ENCODE peak calls at places on chromosomes 5 and 9, in four cellular contexts. One of them, this sample, is unnamed.

GRCh38 chr5:132506094-132506692 is 15.6 kb upstream of the IRF1 start:
- DNase-seq in neuronal stem cell: no peak
- DNase-seq in mesendoderm: peak; percentile 56
- DNase-seq in H9: peak; percentile 17
- DNase-seq in this sample: no peak

GRCh38 chr5:41509399-41510175 is 814 bp downstream of the PLCXD3 start:
- DNase-seq in neuronal stem cell: no peak
- DNase-seq in mesendoderm: no peak
- DNase-seq in H9: peak; percentile 41
- DNase-seq in this sample: no peak

GRCh38 chr9:116737137-116737546 is 50.0 kb downstream of the TRIM32 start:
- DNase-seq in H9: peak; percentile 94
- DNase-seq in neuronal stem cell: peak; percentile 84
- DNase-seq in mesendoderm: peak; percentile 92
- DNase-seq in this sample: peak; percentile 84

GRCh38 chr9:89153618-89154017 is 25.0 kb downstream of the SHC3 start:
- DNase-seq in H9: no peak
- DNase-seq in mesendoderm: no peak
- DNase-seq in neuronal stem cell: no peak
- DNase-seq in this sample: peak; percentile 30

GRCh38 chr9:74942801-74943200 is 9.9 kb downstream of the C9orf40 start:
- DNase-seq in H9: no peak
- DNase-seq in mesendoderm: peak; percentile 39
- DNase-seq in neuronal stem cell: no peak
- DNase-seq in this sample: no peak

GRCh38 chr5:126139773-126140172 is 283.4 kb upstream of the GRAMD2B start:
- DNase-seq in H9: no peak
- DNase-seq in mesendoderm: peak; percentile 90
- DNase-seq in neuronal stem cell: no peak
- DNase-seq in this sample: no peak

GRCh38 chr5:75368391-75368790 is 31.4 kb downstream of the HMGCR start:
- DNase-seq in neuronal stem cell: no peak
- DNase-seq in mesendoderm: no peak
- DNase-seq in H9: no peak
- DNase-seq in this sample: no peak

GRCh38 chr5:73694089-73694488 is 68.1 kb downstream of the ARHGEF28 start:
- DNase-seq in mesendoderm: no peak
- DNase-seq in H9: no peak
- DNase-seq in neuronal stem cell: no peak
- DNase-seq in this sample: no peak

GRCh38 chr9:86126998-86127972 is 27.9 kb upstream of the GOLM1 start:
- DNase-seq in neuronal stem cell: peak; percentile 92
- DNase-seq in mesendoderm: peak; percentile 99
- DNase-seq in H9: peak; percentile 98
- DNase-seq in this sample: peak; percentile 92

GRCh38 chr9:109520475-109521132 is 22.5 kb upstream of the PTPN3 start:
- DNase-seq in mesendoderm: peak; percentile 84
- DNase-seq in H9: peak; percentile 77
- DNase-seq in neuronal stem cell: peak; percentile 72
- DNase-seq in this sample: peak; percentile 86

GRCh38 chr5:60514152-60514551 is 185.8 kb downstream of the DEPDC1B start:
- DNase-seq in neuronal stem cell: no peak
- DNase-seq in H9: no peak
- DNase-seq in mesendoderm: no peak
- DNase-seq in this sample: no peak

GRCh38 chr9:126791406-126792230 is 13.2 kb upstream of the ZBTB43 start:
- DNase-seq in neuronal stem cell: no peak
- DNase-seq in mesendoderm: peak; percentile 41
- DNase-seq in H9: no peak
- DNase-seq in this sample: peak; percentile 99

GRCh38 chr5:58330781-58331180 is 129.1 kb downstream of the PLK2 start:
- DNase-seq in mesendoderm: no peak
- DNase-seq in H9: no peak
- DNase-seq in neuronal stem cell: no peak
- DNase-seq in this sample: no peak

GRCh38 chr5:108251350-108251749 is 130.5 kb downstream of the FBXL17 start:
- DNase-seq in H9: no peak
- DNase-seq in neuronal stem cell: no peak
- DNase-seq in mesendoderm: no peak
- DNase-seq in this sample: no peak

GRCh38 chr5:139844472-139845145 is 49.0 kb downstream of the PSD2 start:
- DNase-seq in H9: peak; percentile 91
- DNase-seq in neuronal stem cell: peak; percentile 72
- DNase-seq in mesendoderm: peak; percentile 87
- DNase-seq in this sample: peak; percentile 16

GRCh38 chr5:149240354-149240998 is 31.2 kb upstream of the AFAP1L1 start:
- DNase-seq in H9: no peak
- DNase-seq in mesendoderm: no peak
- DNase-seq in neuronal stem cell: no peak
- DNase-seq in this sample: no peak

GRCh38 chr5:151612689-151613427 is 21.7 kb upstream of the FAT2 start:
- DNase-seq in neuronal stem cell: no peak
- DNase-seq in H9: no peak
- DNase-seq in mesendoderm: peak; percentile 26
- DNase-seq in this sample: peak; percentile 81

DNA sequence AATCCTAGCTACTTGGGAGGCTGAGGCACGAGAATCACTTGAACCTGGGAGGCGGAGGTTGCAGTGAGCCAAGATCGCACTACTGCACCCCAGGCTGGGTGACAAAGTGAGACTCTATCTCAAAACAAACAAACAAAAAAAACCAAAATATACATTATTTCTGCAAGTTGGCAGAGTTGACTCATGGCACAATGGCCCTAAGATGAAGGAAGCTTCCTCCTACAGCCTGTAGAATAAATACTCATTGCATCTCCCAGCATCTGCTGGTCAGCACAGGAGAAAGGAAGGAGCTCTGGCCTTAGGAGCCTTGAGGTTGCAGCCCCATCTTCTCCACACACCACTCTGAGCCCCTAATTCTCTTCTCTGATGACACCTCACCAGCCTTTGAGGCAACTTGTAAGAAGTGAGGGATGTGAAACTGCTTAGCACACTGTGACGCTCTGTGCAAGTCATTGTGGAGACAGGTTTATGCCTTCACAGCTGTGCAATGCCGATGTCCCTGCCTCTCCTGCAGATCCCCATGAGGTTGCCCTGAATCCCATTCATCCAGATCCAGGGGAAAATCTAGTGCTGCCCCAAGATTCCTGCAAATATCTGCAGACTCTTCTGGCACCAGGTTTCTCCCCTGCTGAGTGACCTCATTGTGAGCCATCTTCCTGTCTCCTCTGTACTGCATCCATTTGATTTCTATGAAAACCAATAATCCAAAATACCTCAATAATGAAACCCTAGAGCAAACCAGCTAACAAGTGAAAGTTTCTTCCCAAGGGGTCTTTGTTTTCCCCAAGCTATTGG is 65.3 kb upstream of the TGFBR1 start:
- DNase-seq in mesendoderm: no peak
- DNase-seq in H9: no peak
- DNase-seq in neuronal stem cell: no peak
- DNase-seq in this sample: no peak
- H3K9ac ChIP-seq in mesendoderm: no peak overlapping the region
- H3K9ac ChIP-seq in H9: no peak overlapping the region
- H3K9ac ChIP-seq in neuronal stem cell: no peak overlapping the region
- H3K9ac ChIP-seq in this sample: no peak overlapping the region

DNA sequence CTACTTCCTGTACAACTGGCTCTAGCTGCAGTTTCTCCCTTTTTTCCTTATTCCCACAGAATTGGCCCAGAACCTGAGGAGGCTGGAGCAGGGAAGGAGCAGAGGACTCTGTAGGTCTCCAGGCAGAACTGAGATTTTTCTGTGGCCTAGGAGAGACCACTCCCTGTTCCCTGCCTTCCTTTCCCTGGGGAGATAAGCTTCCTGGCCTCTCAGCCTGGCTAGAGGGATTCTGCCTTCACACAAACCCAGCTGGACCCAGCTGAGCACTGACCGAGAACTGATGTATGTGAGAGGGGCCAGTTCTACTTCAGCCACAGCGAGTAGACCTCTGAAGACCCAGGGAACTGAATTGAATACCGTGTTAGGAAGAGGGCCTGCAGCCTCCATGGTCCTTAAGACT is 48.0 kb downstream of the RUSC2 start:
- DNase-seq in neuronal stem cell: no peak
- DNase-seq in H9: no peak
- DNase-seq in mesendoderm: peak; percentile 30
- DNase-seq in this sample: no peak
- H3K23ac ChIP-seq in neuronal stem cell: no peak overlapping the region
- H3K23ac ChIP-seq in H9: no peak overlapping the region
- H3K23ac ChIP-seq in mesendoderm: no peak overlapping the region
- H3K23ac ChIP-seq in this sample: no peak overlapping the region

DNA sequence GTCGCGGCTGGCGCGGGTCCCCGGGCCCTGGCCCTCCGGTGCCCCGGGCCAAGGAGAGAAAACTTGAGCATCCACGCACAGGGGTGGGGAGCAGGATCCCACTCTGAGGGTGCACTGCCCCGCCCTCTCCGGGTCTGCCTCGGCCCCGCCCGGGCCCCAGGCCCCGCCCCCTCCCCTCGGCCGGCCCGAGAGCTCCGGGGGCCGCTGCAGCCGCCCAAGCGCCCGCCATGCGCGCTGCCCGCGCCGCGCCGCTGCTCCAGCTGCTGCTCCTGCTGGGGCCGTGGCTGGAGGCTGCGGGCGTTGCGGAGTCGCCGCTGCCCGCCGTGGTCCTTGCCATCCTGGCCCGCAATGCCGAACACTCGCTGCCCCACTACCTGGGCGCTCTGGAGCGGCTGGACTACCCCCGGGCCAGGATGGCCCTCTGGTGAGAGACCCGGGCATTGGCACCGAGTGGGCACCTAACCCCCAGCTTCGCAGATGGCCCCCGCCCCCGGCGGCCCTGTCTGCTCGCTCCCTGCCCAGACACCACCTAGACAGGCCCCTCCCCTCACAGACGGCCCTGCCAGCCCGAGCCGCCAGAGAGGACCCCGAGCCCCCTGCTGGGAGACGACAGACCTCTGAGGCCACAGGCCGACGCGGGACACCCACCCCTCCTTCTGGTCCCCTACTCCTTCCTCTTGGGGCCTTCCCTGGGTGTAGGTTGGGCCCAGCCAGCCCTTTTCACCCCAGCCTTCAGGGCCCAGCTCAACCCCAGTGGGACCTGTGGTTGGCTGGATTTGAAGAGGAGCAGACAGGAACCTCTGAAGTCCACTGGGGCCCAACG is at the start of gene CERCAM:
- DNase-seq in mesendoderm: peak; percentile 47
- DNase-seq in H9: peak; percentile 65
- DNase-seq in neuronal stem cell: peak; percentile 48
- DNase-seq in this sample: peak; percentile 66
- H4K8ac ChIP-seq in mesendoderm: no peak within 1 kb of the TSS
- H4K8ac ChIP-seq in H9: no peak within 1 kb of the TSS
- H4K8ac ChIP-seq in neuronal stem cell: peak within 1 kb of the TSS; percentile 43
- H4K8ac ChIP-seq in this sample: peak within 1 kb of the TSS; percentile 89

DNA sequence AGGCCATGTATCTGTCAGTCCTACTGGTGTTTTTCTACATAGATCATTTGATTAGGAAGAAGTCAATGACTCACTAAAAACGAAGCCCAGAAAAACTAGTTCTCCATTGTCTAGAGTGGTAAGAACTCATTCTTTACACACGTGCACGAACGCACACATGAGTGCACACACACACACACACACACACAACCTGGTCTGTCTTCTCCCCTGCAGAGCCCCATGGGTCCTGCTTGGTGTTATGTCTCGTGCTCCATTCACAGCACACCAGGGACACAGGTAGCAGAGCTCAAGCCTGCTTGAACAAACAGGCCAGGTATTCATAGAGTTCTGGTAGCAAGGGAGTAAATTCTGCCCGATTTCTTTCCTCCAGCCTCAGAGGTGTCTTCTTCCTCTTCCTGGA is 14.9 kb upstream of the FCN1 start:
- DNase-seq in H9: no peak
- DNase-seq in neuronal stem cell: no peak
- DNase-seq in mesendoderm: no peak
- DNase-seq in this sample: no peak
- H3K9ac ChIP-seq in H9: no peak overlapping the region
- H3K9ac ChIP-seq in neuronal stem cell: no peak overlapping the region
- H3K9ac ChIP-seq in mesendoderm: no peak overlapping the region
- H3K9ac ChIP-seq in this sample: no peak overlapping the region

DNA sequence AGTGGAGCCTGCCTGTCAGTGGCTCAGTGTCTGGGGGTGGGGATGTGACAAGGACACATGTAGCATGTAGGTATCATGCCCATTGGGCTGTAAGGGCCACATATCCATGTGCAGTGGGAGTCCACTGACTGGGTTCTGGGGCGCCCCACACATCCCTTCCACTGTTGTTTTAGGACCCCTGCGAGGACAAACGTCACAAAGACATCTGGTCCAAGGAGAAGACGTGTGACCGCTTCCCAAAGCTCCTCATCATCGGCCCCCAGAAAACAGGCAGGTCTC is 33.4 kb downstream of the NDST1 start:
- DNase-seq in H9: no peak
- DNase-seq in neuronal stem cell: no peak
- DNase-seq in mesendoderm: no peak
- DNase-seq in this sample: no peak
- H3K23ac ChIP-seq in H9: no peak overlapping the region
- H3K23ac ChIP-seq in neuronal stem cell: no peak overlapping the region
- H3K23ac ChIP-seq in mesendoderm: no peak overlapping the region
- H3K23ac ChIP-seq in this sample: no peak overlapping the region

DNA sequence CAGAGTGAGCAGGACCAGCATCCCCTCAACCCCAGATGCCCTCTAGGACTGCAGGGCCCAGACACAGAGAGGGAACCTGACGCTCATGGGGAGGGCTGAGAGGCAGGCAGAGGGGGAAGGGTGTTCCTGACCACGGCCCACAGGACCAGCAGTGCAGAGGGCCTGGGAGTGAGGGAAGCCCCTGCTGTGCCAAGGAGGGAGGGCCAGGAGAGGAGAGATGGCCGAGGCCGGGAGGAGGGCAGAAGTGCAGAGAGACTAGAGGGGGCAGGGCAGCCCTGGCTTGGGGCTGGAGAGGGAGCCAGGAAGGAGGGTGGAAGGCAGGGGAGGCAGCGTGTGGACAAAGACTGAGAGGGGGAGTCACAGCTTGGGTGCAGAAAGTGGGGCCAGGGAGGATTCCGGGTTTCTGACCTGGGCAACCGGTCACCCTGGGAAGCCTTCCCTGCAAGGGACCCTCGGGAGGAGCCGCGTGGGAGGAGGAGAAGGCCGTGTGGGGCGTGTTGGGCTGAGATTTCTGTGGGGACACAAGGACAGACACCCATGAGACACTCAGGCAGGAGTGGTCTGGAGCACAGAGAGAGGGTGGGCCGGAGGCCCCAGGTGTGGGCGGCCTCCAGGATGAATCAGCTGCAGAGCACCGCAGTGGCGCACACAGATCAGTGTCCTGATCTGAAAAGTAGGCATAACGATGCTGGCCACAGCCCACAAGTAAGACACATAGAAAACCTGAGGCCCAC is 117.5 kb downstream of the ADAMTS2 start:
- DNase-seq in neuronal stem cell: no peak
- DNase-seq in H9: peak; percentile 39
- DNase-seq in mesendoderm: peak; percentile 27
- DNase-seq in this sample: no peak
- H4K8ac ChIP-seq in neuronal stem cell: no peak overlapping the region
- H4K8ac ChIP-seq in H9: no peak overlapping the region
- H4K8ac ChIP-seq in mesendoderm: no peak overlapping the region
- H4K8ac ChIP-seq in this sample: no peak overlapping the region

DNA sequence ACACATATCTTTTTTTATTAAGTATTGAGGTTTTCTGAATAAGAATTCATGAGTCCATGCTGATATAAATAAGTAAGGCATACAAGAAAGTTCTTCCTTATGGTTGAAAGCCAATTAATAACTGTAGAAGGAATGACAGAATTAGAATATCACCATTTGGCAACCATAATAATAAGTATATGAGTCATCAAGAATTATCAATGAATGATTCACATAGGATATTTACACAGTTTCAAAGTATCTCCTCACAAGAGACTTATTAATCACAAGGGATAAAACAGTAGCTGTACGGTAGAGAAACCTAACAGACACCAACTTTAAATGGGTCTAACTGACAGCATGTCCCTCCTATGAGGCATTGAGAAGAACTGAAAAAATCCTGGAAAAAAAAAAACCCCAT is 161.6 kb downstream of the NR3C1 start:
- DNase-seq in neuronal stem cell: no peak
- DNase-seq in H9: no peak
- DNase-seq in mesendoderm: no peak
- DNase-seq in this sample: no peak
- H3K9ac ChIP-seq in neuronal stem cell: no peak overlapping the region
- H3K9ac ChIP-seq in H9: no peak overlapping the region
- H3K9ac ChIP-seq in mesendoderm: no peak overlapping the region
- H3K9ac ChIP-seq in this sample: no peak overlapping the region